ENCODE peak calls at places on chromosomes 1 and 21, in seven cellular contexts. One of them, this sample, is unnamed. For H3K4me1, the result is how much of the 10 kb centered on the place peaks cover.

GRCh38 chr1:194570449-194570848 is 1384.0 kb upstream of the B3GALT2 start:
- DNase-seq in CD8-positive, alpha-beta memory T cell: no peak
- DNase-seq in A549: no peak
- DNase-seq in cardiac muscle cell: no peak
- DNase-seq in mucosa of descending colon: no peak
- DNase-seq in heart left ventricle: no peak
- DNase-seq in mesendoderm: no peak
- DNase-seq in this sample: no peak

GRCh38 chr1:29519733-29520132 is 283.4 kb downstream of the PTPRU start:
- DNase-seq in CD8-positive, alpha-beta memory T cell: no peak
- DNase-seq in mucosa of descending colon: no peak
- DNase-seq in mesendoderm: no peak
- DNase-seq in cardiac muscle cell: no peak
- DNase-seq in heart left ventricle: no peak
- DNase-seq in A549: no peak
- DNase-seq in this sample: no peak

GRCh38 chr1:200526709-200527612 is 93.6 kb downstream of the KIF14 start:
- DNase-seq in heart left ventricle: no peak
- DNase-seq in A549: no peak
- DNase-seq in mesendoderm: no peak
- DNase-seq in cardiac muscle cell: no peak
- DNase-seq in CD8-positive, alpha-beta memory T cell: no peak
- DNase-seq in mucosa of descending colon: no peak
- DNase-seq in this sample: no peak

GRCh38 chr1:116330342-116330652 is 42.7 kb upstream of the ATP1A1 start:
- DNase-seq in heart left ventricle: no peak
- DNase-seq in A549: no peak
- DNase-seq in CD8-positive, alpha-beta memory T cell: no peak
- DNase-seq in cardiac muscle cell: no peak
- DNase-seq in mucosa of descending colon: no peak
- DNase-seq in mesendoderm: no peak
- DNase-seq in this sample: no peak

GRCh38 chr1:180247061-180247460 is 17.0 kb downstream of the LHX4 start:
- DNase-seq in mesendoderm: no peak
- DNase-seq in cardiac muscle cell: peak
- DNase-seq in A549: no peak
- DNase-seq in heart left ventricle: no peak
- DNase-seq in CD8-positive, alpha-beta memory T cell: no peak
- DNase-seq in mucosa of descending colon: no peak
- DNase-seq in this sample: no peak

GRCh38 chr1:248786106-248786665 is 30.6 kb upstream of the LYPD8 start:
- DNase-seq in heart left ventricle: no peak
- DNase-seq in CD8-positive, alpha-beta memory T cell: no peak
- DNase-seq in mucosa of descending colon: no peak
- DNase-seq in mesendoderm: no peak
- DNase-seq in cardiac muscle cell: no peak
- DNase-seq in A549: peak
- DNase-seq in this sample: no peak

GRCh38 chr1:18653375-18653774 is 22.7 kb downstream of the PAX7 start:
- DNase-seq in heart left ventricle: no peak
- DNase-seq in mesendoderm: no peak
- DNase-seq in cardiac muscle cell: no peak
- DNase-seq in mucosa of descending colon: no peak
- DNase-seq in A549: no peak
- DNase-seq in CD8-positive, alpha-beta memory T cell: no peak
- DNase-seq in this sample: no peak

GRCh38 chr1:205067031-205067430 is 17.2 kb downstream of the TMEM81 start:
- DNase-seq in A549: no peak
- DNase-seq in cardiac muscle cell: no peak
- DNase-seq in mesendoderm: no peak
- DNase-seq in CD8-positive, alpha-beta memory T cell: no peak
- DNase-seq in mucosa of descending colon: no peak
- DNase-seq in heart left ventricle: no peak
- DNase-seq in this sample: no peak

GRCh38 chr21:41707231-41707988 is 59.4 kb downstream of the RIPK4 start:
- DNase-seq in CD8-positive, alpha-beta memory T cell: no peak
- DNase-seq in heart left ventricle: no peak
- DNase-seq in A549: no peak
- DNase-seq in mesendoderm: peak
- DNase-seq in mucosa of descending colon: no peak
- DNase-seq in cardiac muscle cell: no peak
- DNase-seq in this sample: no peak

GRCh38 chr1:2890221-2890850 is 88.8 kb upstream of the TTC34 start:
- DNase-seq in mesendoderm: no peak
- DNase-seq in heart left ventricle: no peak
- DNase-seq in cardiac muscle cell: no peak
- DNase-seq in CD8-positive, alpha-beta memory T cell: no peak
- DNase-seq in mucosa of descending colon: no peak
- DNase-seq in A549: no peak
- DNase-seq in this sample: no peak
- H3K4me1 ChIP-seq in mesendoderm: under half
- H3K4me1 ChIP-seq in heart left ventricle: under half
- H3K4me1 ChIP-seq in cardiac muscle cell: under half
- H3K4me1 ChIP-seq in CD8-positive, alpha-beta memory T cell: under half
- H3K4me1 ChIP-seq in mucosa of descending colon: under half
- H3K4me1 ChIP-seq in A549: under half
- H3K4me1 ChIP-seq in this sample: under half

DNA sequence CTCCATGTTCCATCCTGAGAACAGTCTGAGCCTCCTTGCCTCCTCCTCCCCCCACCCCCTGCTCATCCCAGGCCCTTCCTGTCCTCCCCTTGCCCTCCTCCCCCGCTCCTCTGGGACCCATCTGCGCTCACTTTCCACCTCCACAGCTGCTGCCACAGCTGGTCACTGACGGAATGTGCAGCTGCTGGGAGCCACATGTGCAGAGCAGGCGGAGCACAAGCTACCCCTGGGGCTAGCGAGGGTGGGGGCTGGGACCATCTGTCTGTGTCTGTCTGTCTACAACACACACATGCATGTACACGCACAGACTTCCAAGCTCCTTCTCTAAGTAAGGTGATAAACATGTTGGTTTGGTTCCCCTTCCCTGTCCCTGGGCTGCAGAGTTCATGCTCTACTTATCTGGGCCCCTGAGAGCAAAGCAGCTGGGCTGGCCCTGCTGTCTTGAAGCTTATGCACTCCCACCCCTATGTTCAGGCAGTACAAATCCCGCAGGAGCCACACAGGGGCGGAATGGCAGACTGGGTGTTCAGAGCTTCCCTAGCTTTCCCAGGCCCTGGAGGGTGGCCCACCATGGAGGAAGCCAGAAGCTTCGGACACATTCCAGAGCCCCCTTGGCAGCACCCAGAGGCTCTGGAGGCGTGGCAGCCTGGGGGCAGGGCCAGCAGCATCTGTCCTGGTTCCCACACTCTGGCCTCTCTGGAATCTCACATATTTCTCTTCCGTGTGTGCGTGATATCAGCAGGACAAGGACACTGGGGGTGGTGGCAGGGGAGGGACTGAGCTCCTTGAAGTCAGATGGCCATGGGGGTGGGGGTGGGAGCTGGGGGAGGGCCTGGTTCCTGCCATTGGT is 7.0 kb upstream of the HEYL start:
- DNase-seq in mucosa of descending colon: no peak
- DNase-seq in cardiac muscle cell: peak
- DNase-seq in A549: no peak
- DNase-seq in CD8-positive, alpha-beta memory T cell: no peak
- DNase-seq in heart left ventricle: peak
- DNase-seq in mesendoderm: peak
- DNase-seq in this sample: peak
- H3K4me1 ChIP-seq in mucosa of descending colon: under half
- H3K4me1 ChIP-seq in cardiac muscle cell: under half
- H3K4me1 ChIP-seq in A549: under half
- H3K4me1 ChIP-seq in CD8-positive, alpha-beta memory T cell: under half
- H3K4me1 ChIP-seq in heart left ventricle: half or more
- H3K4me1 ChIP-seq in mesendoderm: under half
- H3K4me1 ChIP-seq in this sample: under half

GRCh38 chr1:235287208-235287882 is 40.6 kb downstream of the ARID4B start:
- DNase-seq in cardiac muscle cell: no peak
- DNase-seq in A549: no peak
- DNase-seq in heart left ventricle: no peak
- DNase-seq in mucosa of descending colon: no peak
- DNase-seq in mesendoderm: no peak
- DNase-seq in CD8-positive, alpha-beta memory T cell: no peak
- DNase-seq in this sample: no peak

GRCh38 chr1:235291599-235291998 is 36.4 kb downstream of the ARID4B start:
- DNase-seq in cardiac muscle cell: no peak
- DNase-seq in A549: no peak
- DNase-seq in mesendoderm: no peak
- DNase-seq in CD8-positive, alpha-beta memory T cell: no peak
- DNase-seq in heart left ventricle: no peak
- DNase-seq in mucosa of descending colon: no peak
- DNase-seq in this sample: no peak

GRCh38 chr1:235292790-235293189 is 35.2 kb downstream of the ARID4B start:
- DNase-seq in CD8-positive, alpha-beta memory T cell: no peak
- DNase-seq in A549: no peak
- DNase-seq in cardiac muscle cell: no peak
- DNase-seq in mesendoderm: peak
- DNase-seq in mucosa of descending colon: no peak
- DNase-seq in heart left ventricle: no peak
- DNase-seq in this sample: no peak

GRCh38 chr1:235290740-235291502 is 37.1 kb downstream of the ARID4B start:
- DNase-seq in heart left ventricle: no peak
- DNase-seq in A549: no peak
- DNase-seq in mesendoderm: no peak
- DNase-seq in CD8-positive, alpha-beta memory T cell: no peak
- DNase-seq in cardiac muscle cell: no peak
- DNase-seq in mucosa of descending colon: no peak
- DNase-seq in this sample: no peak

GRCh38 chr1:235289859-235290739 is 37.9 kb downstream of the ARID4B start:
- DNase-seq in cardiac muscle cell: no peak
- DNase-seq in mesendoderm: no peak
- DNase-seq in CD8-positive, alpha-beta memory T cell: no peak
- DNase-seq in A549: no peak
- DNase-seq in mucosa of descending colon: no peak
- DNase-seq in heart left ventricle: no peak
- DNase-seq in this sample: peak
- H3K4me1 ChIP-seq in cardiac muscle cell: under half
- H3K4me1 ChIP-seq in mesendoderm: under half
- H3K4me1 ChIP-seq in CD8-positive, alpha-beta memory T cell: half or more
- H3K4me1 ChIP-seq in A549: under half
- H3K4me1 ChIP-seq in mucosa of descending colon: under half
- H3K4me1 ChIP-seq in heart left ventricle: under half
- H3K4me1 ChIP-seq in this sample: under half

DNA sequence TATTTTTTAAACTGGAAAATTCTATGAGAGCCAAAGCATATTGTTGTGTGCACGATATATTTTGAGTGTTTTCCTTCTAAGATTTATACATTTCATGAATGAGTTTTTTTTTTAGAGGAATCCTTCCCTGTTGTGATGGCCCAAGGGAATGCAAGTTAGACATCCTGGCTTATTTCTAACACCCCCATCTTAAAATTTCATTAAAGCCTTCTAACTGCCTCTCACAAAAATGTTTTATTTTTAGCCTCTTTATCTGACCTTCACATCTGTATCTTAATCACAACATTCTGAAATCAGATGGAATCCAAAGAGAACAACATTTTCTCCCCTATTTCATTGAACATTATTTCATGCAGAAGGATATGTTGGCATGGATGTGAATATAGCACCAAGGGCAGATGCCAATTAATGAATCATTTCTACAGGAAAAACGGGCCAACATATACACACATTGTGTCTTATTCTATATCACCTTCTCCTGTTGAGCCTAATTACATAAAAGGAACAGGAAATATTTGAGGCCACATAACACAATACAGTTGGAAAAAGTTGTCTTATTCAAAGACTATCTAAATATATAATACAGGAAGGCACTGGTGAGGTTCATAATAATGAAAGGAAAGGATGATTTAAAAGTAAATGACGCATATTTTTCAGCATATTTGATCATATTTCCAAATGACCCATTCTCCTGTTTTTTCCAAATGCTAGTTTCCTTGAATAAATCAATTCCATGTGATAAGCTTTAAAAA is 455.5 kb downstream of the TTLL7 start:
- DNase-seq in heart left ventricle: no peak
- DNase-seq in A549: no peak
- DNase-seq in CD8-positive, alpha-beta memory T cell: no peak
- DNase-seq in cardiac muscle cell: no peak
- DNase-seq in mucosa of descending colon: no peak
- DNase-seq in mesendoderm: no peak
- DNase-seq in this sample: no peak
- H3K4me1 ChIP-seq in heart left ventricle: under half
- H3K4me1 ChIP-seq in A549: under half
- H3K4me1 ChIP-seq in CD8-positive, alpha-beta memory T cell: under half
- H3K4me1 ChIP-seq in cardiac muscle cell: under half
- H3K4me1 ChIP-seq in mucosa of descending colon: under half
- H3K4me1 ChIP-seq in mesendoderm: under half
- H3K4me1 ChIP-seq in this sample: under half

GRCh38 chr21:37396855-37397254 is 30.3 kb downstream of the DYRK1A start:
- DNase-seq in mucosa of descending colon: no peak
- DNase-seq in cardiac muscle cell: no peak
- DNase-seq in mesendoderm: no peak
- DNase-seq in CD8-positive, alpha-beta memory T cell: no peak
- DNase-seq in heart left ventricle: no peak
- DNase-seq in A549: no peak
- DNase-seq in this sample: peak
- H3K4me1 ChIP-seq in mucosa of descending colon: under half
- H3K4me1 ChIP-seq in cardiac muscle cell: under half
- H3K4me1 ChIP-seq in mesendoderm: under half
- H3K4me1 ChIP-seq in CD8-positive, alpha-beta memory T cell: half or more
- H3K4me1 ChIP-seq in heart left ventricle: half or more
- H3K4me1 ChIP-seq in A549: under half
- H3K4me1 ChIP-seq in this sample: under half

GRCh38 chr1:109389638-109390341 is 7.9 kb downstream of the SORT1 start:
- DNase-seq in cardiac muscle cell: no peak
- DNase-seq in heart left ventricle: no peak
- DNase-seq in A549: no peak
- DNase-seq in mesendoderm: no peak
- DNase-seq in CD8-positive, alpha-beta memory T cell: no peak
- DNase-seq in mucosa of descending colon: no peak
- DNase-seq in this sample: no peak
- H3K4me1 ChIP-seq in cardiac muscle cell: half or more
- H3K4me1 ChIP-seq in heart left ventricle: half or more
- H3K4me1 ChIP-seq in A549: under half
- H3K4me1 ChIP-seq in mesendoderm: under half
- H3K4me1 ChIP-seq in CD8-positive, alpha-beta memory T cell: under half
- H3K4me1 ChIP-seq in mucosa of descending colon: under half
- H3K4me1 ChIP-seq in this sample: under half

This sample was measured in trophoblast cell.